ENCODE peak calls at places on chromosomes 3 and 15, in ten cellular contexts. V, T, Q, D, L, A, U, B, Y and K are unnamed samples.

GRCh38 chr3:105351821-105352220 is 14.9 kb upstream of the ALCAM start:
- DNase-seq in Q (no peak), B (no peak), D (no peak), L (no peak), U (no peak), Y (no peak), T (no peak), V (no peak), A (no peak), K (no peak)

GRCh38 chr15:43913941-43914340 is 87.1 kb downstream of the WDR76 start:
- DNase-seq in A (no peak), Y (no peak), T (no peak), U (no peak), L (no peak), B (no peak), V (no peak), Q (no peak), D (no peak), K (no peak)

GRCh38 chr3:74268753-74269152 is 345.7 kb downstream of the CNTN3 start:
- DNase-seq in B (no peak), T (no peak), Q (no peak), A (no peak), D (no peak), L (no peak), V (no peak), U (no peak), Y (no peak), K (no peak)

GRCh38 chr15:77017091-77017660 is 22.2 kb downstream of the PSTPIP1 start:
- DNase-seq in Y (no peak), B (no peak), D (no peak), A (no peak), Q (no peak), V (no peak), U (no peak), L (no peak), T (no peak), K (no peak)

GRCh38 chr15:96345560-96346389 is 15.3 kb downstream of the NR2F2 start:
- DNase-seq in D (no peak), U (peak), A (peak), L (peak), Q (peak), T (no peak), V (peak), Y (no peak), B (peak), K (peak)

GRCh38 chr3:53101956-53102355 is 28.3 kb downstream of the RFT1 start:
- DNase-seq in A (no peak), B (no peak), Y (no peak), T (no peak), L (no peak), V (no peak), D (no peak), Q (no peak), U (no peak), K (no peak)

GRCh38 chr3:46904303-46905190 is 27.0 kb downstream of the PTH1R start:
- DNase-seq in Y (no peak), U (no peak), B (no peak), A (no peak), Q (no peak), L (no peak), T (no peak), V (peak), D (no peak), K (no peak)

GRCh38 chr15:50415752-50416404 is 8.3 kb upstream of the USP8 start:
- DNase-seq in T (no peak), A (no peak), L (no peak), D (no peak), B (no peak), U (no peak), V (no peak), Y (peak), Q (no peak), K (peak)

DNA sequence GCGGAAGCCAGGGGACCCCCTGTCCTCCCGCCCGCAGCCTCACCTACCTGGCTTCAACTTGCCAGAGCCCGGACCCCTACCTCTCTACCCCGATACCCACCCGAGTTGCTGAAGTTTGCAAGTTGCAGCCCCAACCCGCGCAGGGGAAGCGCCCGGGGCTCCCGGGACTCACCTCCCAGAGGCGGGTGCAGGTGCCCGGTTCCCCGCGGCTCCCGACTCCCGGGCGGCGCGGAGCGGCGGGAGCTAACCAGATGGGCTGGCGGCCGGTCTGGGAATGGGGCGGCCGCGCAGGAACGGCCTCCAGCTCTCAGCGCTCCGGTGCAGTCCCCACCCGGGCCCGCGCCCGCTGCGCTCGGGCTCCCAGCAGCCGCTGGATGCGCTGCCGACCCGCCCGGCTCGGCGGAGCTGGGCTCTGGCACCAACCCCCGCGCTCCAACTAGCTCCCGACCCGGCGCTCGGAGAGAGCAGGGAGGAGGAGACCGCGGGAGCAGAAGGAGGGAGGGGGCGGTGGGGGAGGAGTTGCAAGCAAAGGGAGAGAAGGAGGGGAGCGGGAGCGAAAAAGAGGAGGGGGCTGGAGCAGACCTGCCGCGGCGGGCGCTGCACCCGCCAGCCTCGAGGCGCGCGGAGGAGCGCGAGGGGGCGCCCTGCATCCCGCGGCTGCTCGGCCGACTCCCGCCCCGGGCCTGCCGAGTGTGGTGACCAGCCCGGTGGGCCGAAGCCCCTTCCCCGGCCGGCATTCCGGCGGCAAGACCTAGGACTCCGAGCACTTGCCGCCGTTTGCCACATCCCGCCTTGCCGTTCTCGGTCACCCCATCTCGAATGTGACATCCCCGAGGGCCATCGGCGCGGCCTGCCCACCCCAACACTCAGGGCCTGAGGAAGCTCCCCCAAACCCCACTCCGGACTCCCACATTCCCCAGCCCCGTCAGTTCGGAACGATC is at the start of gene SEMA5B:
- DNase-seq in T (no peak), U (peak), Q (peak), A (peak), D (no peak), Y (no peak), L (peak), B (no peak), V (no peak), K (peak)
- TF ChIP-seq POLR2AphosphoS5 in T (no peak), U (no peak), Q (no peak), A (no peak), D (no peak), Y (no peak), L (no peak), B (no peak), V (no peak), K (peak)

DNA sequence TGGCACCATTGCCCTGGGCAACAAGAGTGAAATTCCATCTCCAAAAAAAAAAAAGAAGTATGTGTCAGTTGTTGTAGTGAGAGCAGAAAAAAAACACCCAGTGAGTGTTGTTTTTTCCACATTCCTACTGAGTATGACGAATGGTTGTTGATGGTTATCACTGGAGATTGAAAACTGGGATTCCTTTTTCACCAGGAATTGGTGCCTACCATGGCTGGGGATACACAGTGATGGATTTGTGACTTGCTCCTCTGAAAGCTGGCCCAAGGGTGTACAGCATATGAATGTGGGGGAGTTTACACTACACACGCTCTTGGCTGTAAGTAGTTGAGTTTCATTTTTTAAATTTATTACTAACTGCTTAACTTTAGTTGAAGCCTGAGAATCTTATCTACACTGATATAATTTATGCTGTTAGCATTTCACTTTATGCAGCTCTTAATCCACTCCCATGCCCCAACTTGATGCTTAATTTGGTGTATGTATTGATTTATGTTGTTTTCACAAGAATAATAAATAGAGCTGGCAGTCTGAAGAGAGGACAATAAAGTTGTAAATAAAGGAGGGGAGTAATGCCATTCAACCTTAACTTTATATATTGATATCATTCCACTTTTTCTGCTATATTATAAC is 56.0 kb upstream of the MME start:
- DNase-seq in D (no peak), V (no peak), L (no peak), U (no peak), A (no peak), Q (no peak), T (no peak), Y (no peak), B (no peak), K (no peak)
- TF ChIP-seq POLR2AphosphoS5 in D (no peak), V (no peak), L (no peak), U (no peak), A (no peak), Q (no peak), T (no peak), Y (no peak), B (no peak), K (no peak)

DNA sequence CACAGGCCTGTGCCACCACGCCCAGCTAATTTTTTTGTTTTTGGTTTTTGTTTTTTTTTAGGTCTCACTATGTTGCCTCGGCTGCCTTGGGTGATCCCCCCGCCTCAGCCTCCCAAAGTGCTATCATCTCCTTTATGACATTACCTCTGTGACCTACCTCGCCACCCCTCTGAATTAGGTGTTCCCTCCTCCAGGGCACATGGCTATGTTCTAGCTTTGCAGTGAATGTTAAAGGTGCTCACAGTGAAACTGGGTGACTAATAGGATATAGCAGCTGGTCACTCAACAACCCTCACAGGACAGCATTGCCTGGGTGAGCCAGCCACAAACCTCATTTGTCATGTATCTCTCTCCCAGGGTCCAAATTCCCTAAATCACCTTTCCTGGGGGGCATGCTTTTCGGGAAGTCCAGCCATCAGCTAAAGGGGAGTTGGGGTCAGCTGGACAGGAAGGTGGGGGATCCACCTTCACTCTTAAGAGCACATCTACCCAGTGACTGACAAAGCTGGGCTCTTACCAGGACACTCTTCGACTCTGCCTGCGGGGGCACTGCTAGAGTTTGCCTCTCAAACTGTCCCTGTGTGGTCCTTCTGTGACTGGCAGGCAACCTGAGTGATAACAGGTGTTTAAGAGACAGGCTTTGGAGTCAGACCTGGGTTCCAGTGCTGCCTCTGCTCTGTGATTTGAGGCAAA is 1.6 kb upstream of the TTLL3 start:
- DNase-seq in Y (peak), V (no peak), Q (no peak), L (no peak), T (no peak), D (no peak), A (peak), U (no peak), B (no peak), K (peak)
- TF ChIP-seq POLR2AphosphoS5 in Y (no peak), V (no peak), Q (no peak), L (no peak), T (no peak), D (no peak), A (peak), U (peak), B (no peak), K (peak)

DNA sequence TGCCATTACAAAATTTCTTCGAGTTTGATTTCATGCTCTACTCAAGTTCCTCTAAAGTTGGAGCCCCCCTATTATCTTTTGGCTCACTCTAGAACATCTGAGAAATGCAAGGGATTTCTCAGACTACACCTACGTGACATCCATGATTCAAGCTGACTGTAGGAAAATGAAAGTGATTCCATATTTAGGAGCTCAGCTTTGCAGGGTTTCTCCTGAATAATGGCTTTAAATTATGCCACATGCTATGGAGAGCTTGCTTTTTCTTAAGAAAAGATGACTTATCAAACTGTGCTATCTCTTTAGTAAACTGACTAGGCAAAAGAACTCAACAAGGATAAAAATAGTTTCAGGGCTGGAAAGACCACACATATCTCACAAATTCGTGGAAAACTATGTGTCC is 292.1 kb downstream of the LSAMP start:
- DNase-seq in Y (no peak), A (no peak), D (no peak), L (no peak), T (no peak), U (no peak), V (no peak), Q (no peak), B (no peak), K (no peak)
- TF ChIP-seq POLR2AphosphoS5 in Y (no peak), A (no peak), D (no peak), L (no peak), T (no peak), U (no peak), V (no peak), Q (no peak), B (no peak), K (no peak)

DNA sequence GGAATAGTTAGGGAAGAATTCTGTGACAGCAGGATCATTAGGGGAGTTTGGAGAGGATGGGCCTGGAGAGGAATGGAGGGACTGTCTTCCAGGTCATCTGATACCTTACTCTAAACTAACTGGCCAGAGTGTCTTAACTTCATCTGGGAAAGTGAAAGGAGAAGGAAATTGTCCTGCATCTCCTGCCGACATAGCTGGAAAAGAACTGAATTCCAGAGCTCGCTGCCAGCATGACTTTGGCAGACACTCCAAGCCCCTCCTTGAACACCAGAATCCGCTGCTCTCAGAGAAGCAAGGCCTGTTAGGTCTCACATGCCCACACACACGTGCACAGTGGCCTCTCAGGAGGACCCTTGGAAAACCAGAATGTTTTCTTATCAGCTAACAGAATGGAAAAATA is 10.5 kb downstream of the ABI3BP start:
- DNase-seq in B (peak), D (no peak), L (no peak), U (no peak), A (no peak), Q (no peak), T (peak), V (peak), Y (no peak), K (peak)
- TF ChIP-seq POLR2AphosphoS5 in B (no peak), D (no peak), L (no peak), U (no peak), A (no peak), Q (no peak), T (no peak), V (no peak), Y (no peak), K (no peak)

GRCh38 chr3:128726691-128727031 is 678 bp downstream of the RAB7A start:
- DNase-seq in Q (peak), D (peak), U (no peak), B (peak), Y (no peak), A (no peak), T (peak), V (peak), L (peak), K (peak)
- TF ChIP-seq POLR2AphosphoS5 in Q (peak), D (no peak), U (no peak), B (peak), Y (no peak), A (no peak), T (peak), V (peak), L (peak), K (no peak)

GRCh38 chr3:10150987-10151386 is 9.4 kb downstream of the VHL start:
- DNase-seq in B (no peak), V (no peak), T (no peak), Y (no peak), L (no peak), Q (no peak), U (no peak), D (no peak), A (no peak), K (no peak)

GRCh38 chr3:10154335-10155122 is 10.2 kb upstream of the IRAK2 start:
- DNase-seq in B (no peak), D (no peak), V (no peak), A (no peak), Q (no peak), Y (no peak), T (no peak), L (no peak), U (no peak), K (no peak)

GRCh38 chr3:10155123-10155472 is 9.6 kb upstream of the IRAK2 start:
- DNase-seq in T (no peak), A (no peak), D (no peak), B (no peak), U (no peak), L (no peak), Y (no peak), Q (no peak), V (no peak), K (no peak)

GRCh38 chr3:10145685-10146084 is 4.1 kb downstream of the VHL start:
- DNase-seq in D (no peak), B (no peak), U (no peak), Q (no peak), Y (no peak), V (no peak), T (no peak), A (no peak), L (no peak), K (no peak)

DNA sequence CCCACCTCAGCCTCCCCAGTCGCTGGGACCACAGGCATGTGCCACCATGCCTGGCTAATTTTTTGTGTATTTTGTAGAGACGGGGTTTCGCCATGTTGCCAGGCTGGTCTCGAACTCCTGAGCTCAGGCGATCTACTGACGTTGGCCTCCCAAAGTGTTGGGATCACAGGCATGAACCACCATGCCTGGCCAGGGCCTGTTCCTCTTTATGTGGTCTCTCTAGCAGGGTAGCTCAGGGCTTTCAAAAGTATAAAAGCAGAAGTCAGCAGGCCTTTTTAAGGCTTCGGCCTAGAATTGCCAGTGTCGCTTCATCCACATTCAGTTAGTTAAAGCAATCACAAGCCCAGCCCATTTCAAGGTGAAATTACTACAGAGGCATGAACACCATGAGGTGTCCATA is 7.6 kb downstream of the VHL start:
- DNase-seq in L (no peak), D (no peak), Q (peak), Y (no peak), V (no peak), U (no peak), T (no peak), B (no peak), A (no peak), K (no peak)
- TF ChIP-seq POLR2AphosphoS5 in L (no peak), D (no peak), Q (no peak), Y (no peak), V (no peak), U (no peak), T (no peak), B (no peak), A (no peak), K (no peak)

GRCh38 chr3:194561306-194561974 is 71.8 kb downstream of the TMEM44 start:
- DNase-seq in L (no peak), Y (no peak), Q (no peak), B (no peak), A (no peak), T (no peak), U (no peak), D (no peak), V (no peak), K (no peak)
- TF ChIP-seq POLR2AphosphoS5 in L (no peak), Y (no peak), Q (no peak), B (no peak), A (no peak), T (no peak), U (no peak), D (no peak), V (no peak), K (no peak)

DNA sequence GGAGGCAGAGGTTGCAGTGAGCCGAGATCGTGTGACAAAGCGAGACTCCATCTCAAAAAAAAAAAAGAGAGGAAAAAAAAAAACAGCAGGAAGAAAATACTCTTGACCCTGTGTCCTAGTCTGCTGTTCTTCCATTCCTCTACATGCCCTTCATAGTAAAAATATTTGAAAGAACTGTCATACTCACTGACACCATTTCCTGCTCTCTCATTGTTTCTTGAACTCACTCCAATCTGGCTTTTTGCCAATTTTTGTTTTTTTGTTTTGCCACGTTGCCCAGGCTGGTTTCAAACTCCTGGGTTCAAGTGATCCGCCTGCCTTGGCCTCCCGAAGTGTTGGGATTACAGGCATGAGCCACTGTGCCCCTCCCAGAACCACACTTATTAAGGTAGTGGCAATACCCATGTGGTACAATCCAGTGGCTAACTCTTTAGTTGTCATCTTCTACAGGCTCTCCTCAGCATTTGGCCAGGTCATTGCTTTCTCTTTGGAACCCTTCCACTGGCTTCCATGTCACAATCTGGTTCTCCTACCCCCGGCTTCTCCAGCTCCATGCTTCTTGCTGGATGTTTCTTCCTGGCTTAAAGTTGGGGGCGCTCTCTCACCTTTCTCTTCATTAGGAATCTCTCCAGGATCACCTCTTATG is 238.2 kb upstream of the C2CD4B start:
- DNase-seq in U (no peak), L (no peak), V (no peak), A (no peak), Q (no peak), T (no peak), D (no peak), B (no peak), Y (no peak), K (peak)
- TF ChIP-seq POLR2AphosphoS5 in U (no peak), L (peak), V (no peak), A (no peak), Q (no peak), T (no peak), D (no peak), B (no peak), Y (no peak), K (no peak)